ENCODE peak calls at places on chromosomes 5 and 9, in six cellular contexts. G is fibroblast of pulmonary artery, O is osteocyte, R is ovary, Y is Peyer's patch, X is IMR-90. A is an unnamed sample.

GRCh38 chr9:18317896-18318295 is 156.1 kb upstream of the ADAMTSL1 start:
- DNase-seq in R (no peak), X (peak; percentile 8), Y (no peak), O (no peak), G (no peak), A (no peak)

GRCh38 chr5:43400082-43400481 is 12.1 kb downstream of the CCL28 start:
- DNase-seq in R (no peak), O (no peak), Y (no peak), X (peak; percentile 21), G (peak; percentile 48), A (no peak)

GRCh38 chr9:6590329-6590728 is 55.2 kb downstream of the GLDC start:
- DNase-seq in O (no peak), G (no peak), X (no peak), Y (no peak), R (no peak), A (no peak)

GRCh38 chr5:134649163-134649916 is 755 bp downstream of the SEC24A start:
- DNase-seq in Y (no peak), G (peak; percentile 16), O (peak; percentile 83), X (peak; percentile 8), R (peak; percentile 47), A (peak; percentile 42)

GRCh38 chr9:82957526-82958379 is 105.2 kb downstream of the RASEF start:
- DNase-seq in R (no peak), X (no peak), Y (no peak), O (no peak), G (no peak), A (no peak)

GRCh38 chr5:179346401-179346800 is 1.1 kb upstream of the ADAMTS2 start:
- DNase-seq in R (no peak), X (no peak), G (no peak), O (no peak), Y (no peak), A (no peak)

GRCh38 chr9:16131269-16131668 is 578.4 kb downstream of the CCDC171 start:
- DNase-seq in G (peak; percentile 61), X (peak; percentile 67), Y (no peak), O (no peak), R (no peak), A (peak; percentile 56)

GRCh38 chr5:143479394-143479793 is 75.9 kb upstream of the NR3C1 start:
- DNase-seq in Y (no peak), R (no peak), O (no peak), G (no peak), X (no peak), A (no peak)

GRCh38 chr9:126773004-126773607 is 31.7 kb upstream of the ZBTB43 start:
- DNase-seq in R (no peak), O (no peak), G (peak; percentile 22), Y (no peak), X (peak; percentile 16), A (peak; percentile 22)

GRCh38 chr5:87195104-87195581 is 72.5 kb upstream of the RASA1 start:
- DNase-seq in O (no peak), R (no peak), Y (no peak), G (peak; percentile 88), X (peak; percentile 85), A (peak; percentile 59)

GRCh38 chr9:33510264-33511183 is 13.5 kb upstream of the ANKRD18B start:
- DNase-seq in Y (peak; percentile 64), R (peak; percentile 48), O (peak; percentile 88), X (peak; percentile 62), G (peak; percentile 69), A (peak; percentile 64)

GRCh38 chr5:112957970-112958773 is 18.4 kb upstream of the DCP2 start:
- DNase-seq in O (no peak), X (peak; percentile 98), R (peak; percentile 69), Y (no peak), G (peak; percentile 91), A (peak; percentile 91)

GRCh38 chr5:115549154-115549553 is 4.6 kb upstream of the FEM1C start:
- DNase-seq in R (no peak), O (no peak), X (peak; percentile 19), Y (no peak), G (peak; percentile 58), A (no peak)

GRCh38 chr9:86535406-86535915 is 181.3 kb upstream of the TUT7 start:
- DNase-seq in G (no peak), O (no peak), R (no peak), Y (no peak), X (no peak), A (no peak)

GRCh38 chr5:71701409-71701808 is 17.7 kb upstream of the CARTPT start:
- DNase-seq in G (no peak), X (no peak), O (no peak), R (no peak), Y (no peak), A (no peak)

GRCh38 chr9:137302176-137303030 is at the start of gene NRARP:
- DNase-seq in R (peak; percentile 90), O (peak; percentile 93), X (peak; percentile 64), G (peak; percentile 83), Y (peak; percentile 95), A (peak; percentile 76)

GRCh38 chr5:68049053-68049713 is 166.4 kb upstream of the PIK3R1 start:
- DNase-seq in O (no peak), X (no peak), R (no peak), Y (no peak), G (no peak), A (no peak)

GRCh38 chr9:137225701-137226331 is 842 bp downstream of the CYSRT1 start:
- DNase-seq in Y (no peak), X (no peak), R (no peak), G (no peak), O (no peak), A (no peak)

GRCh38 chr9:108056083-108056804 is 566.7 kb upstream of the KLF4 start:
- DNase-seq in O (no peak), X (peak; percentile 78), G (peak; percentile 59), Y (no peak), R (no peak), A (peak; percentile 53)

GRCh38 chr9:123349691-123350480 is 6.1 kb upstream of the CRB2 start:
- DNase-seq in R (peak; percentile 43), G (peak; percentile 59), O (no peak), Y (no peak), X (peak; percentile 43), A (peak; percentile 50)

GRCh38 chr5:143435207-143435657 is 31.7 kb upstream of the NR3C1 start:
- DNase-seq in R (no peak), Y (no peak), G (peak; percentile 8), X (peak; percentile 30), O (no peak), A (peak; percentile 50)

GRCh38 chr9:135960328-135961276 is 571 bp downstream of the UBAC1 start:
- DNase-seq in X (no peak), G (no peak), Y (no peak), O (no peak), R (no peak), A (peak; percentile 22)

GRCh38 chr5:6365142-6365976 is 13.0 kb downstream of the MED10 start:
- DNase-seq in R (no peak), X (peak; percentile 53), Y (no peak), O (peak; percentile 83), G (peak; percentile 29), A (peak; percentile 2)

GRCh38 chr9:126700903-126701819 is 87.4 kb downstream of the LMX1B start:
- DNase-seq in X (no peak), G (no peak), Y (no peak), O (no peak), R (no peak), A (no peak)

GRCh38 chr5:179312557-179313235 is 32.6 kb downstream of the ADAMTS2 start:
- DNase-seq in R (peak; percentile 17), G (no peak), X (peak; percentile 52), O (no peak), Y (peak; percentile 16), A (peak; percentile 40)

GRCh38 chr5:32794086-32794485 is 83.0 kb downstream of the NPR3 start:
- DNase-seq in R (no peak), X (peak; percentile 54), G (peak; percentile 22), O (no peak), Y (no peak), A (peak; percentile 16)

GRCh38 chr5:153504726-153505125 is 14.3 kb downstream of the GRIA1 start:
- DNase-seq in X (no peak), Y (no peak), G (no peak), R (no peak), O (no peak), A (no peak)

GRCh38 chr5:77394064-77394716 is 97.9 kb downstream of the WDR41 start:
- DNase-seq in R (no peak), Y (no peak), G (no peak), X (no peak), O (no peak), A (no peak)
- TF ChIP-seq CTCF in R (no peak), Y (no peak), G (no peak), X (no peak), O (no peak), A (no peak)

GRCh38 chr5:149301744-149302380 is 30.2 kb downstream of the AFAP1L1 start:
- DNase-seq in G (no peak), Y (no peak), O (no peak), X (peak; percentile 67), R (no peak), A (no peak)
- TF ChIP-seq CTCF in G (no peak), Y (no peak), O (no peak), X (no peak), R (no peak), A (no peak)

GRCh38 chr9:121703014-121703734 is 51.7 kb downstream of the DAB2IP start:
- DNase-seq in Y (no peak), X (no peak), O (no peak), G (no peak), R (no peak), A (no peak)
- TF ChIP-seq CTCF in Y (no peak), X (no peak), O (peak; percentile 9), G (peak; percentile 23), R (no peak), A (no peak)

GRCh38 chr5:135894271-135894670 is 1.4 kb downstream of the IL9 start:
- DNase-seq in O (peak; percentile 30), X (no peak), G (no peak), R (no peak), Y (no peak), A (no peak)

GRCh38 chr5:135891280-135891679 is 4.4 kb downstream of the IL9 start:
- DNase-seq in X (peak; percentile 33), R (no peak), O (peak; percentile 11), Y (no peak), G (peak; percentile 21), A (peak; percentile 42)

GRCh38 chr5:135890296-135890695 is 5.3 kb downstream of the IL9 start:
- DNase-seq in O (peak; percentile 8), G (peak; percentile 14), R (peak; percentile 29), X (no peak), Y (no peak), A (no peak)

GRCh38 chr5:135890867-135891266 is 4.8 kb downstream of the IL9 start:
- DNase-seq in O (peak; percentile 54), G (no peak), Y (no peak), X (no peak), R (no peak), A (no peak)

DNA sequence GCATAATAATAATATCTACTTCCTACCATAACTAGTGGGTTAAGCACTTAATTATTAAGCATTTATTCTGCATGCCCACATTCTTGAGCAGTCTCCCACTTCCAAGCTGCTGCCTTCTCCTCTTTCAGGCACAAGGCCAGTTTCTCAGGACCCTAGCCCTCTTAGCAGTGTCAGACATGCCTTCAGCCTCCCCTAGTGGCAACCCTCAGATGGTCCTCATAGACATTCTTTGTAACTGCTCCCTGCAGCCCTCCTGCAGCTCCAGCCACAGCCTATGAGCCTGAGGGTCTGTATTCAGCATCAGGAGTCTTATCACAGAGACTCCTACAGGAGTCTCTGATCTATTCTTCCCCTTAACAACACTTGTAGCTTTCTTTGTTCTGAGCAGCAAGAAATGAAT is 3.8 kb downstream of the IL9 start:
- DNase-seq in G (no peak), X (no peak), R (no peak), O (peak; percentile 23), Y (no peak), A (no peak)
- TF ChIP-seq CTCF in G (peak; percentile 24), X (no peak), R (peak; percentile 10), O (peak; percentile 21), Y (no peak), A (peak; percentile 14)

GRCh38 chr9:88590558-88591146 is 55.7 kb downstream of the NXNL2 start:
- DNase-seq in O (peak; percentile 42), X (no peak), Y (no peak), G (no peak), R (no peak), A (no peak)
- TF ChIP-seq CTCF in O (no peak), X (no peak), Y (no peak), G (no peak), R (no peak), A (peak; percentile 25)

A was measured in fibroblast of villous mesenchyme.